ENCODE peak calls at places on chromosome 6, in eight cellular contexts. F is breast epithelium; V is left ventricle myocardium inferior; E is aorta; C is ovary; Z is GM23338; B is H1; K is naive thymus-derived CD4-positive, alpha-beta T cell. X is an unnamed sample.

GRCh38 chr6:83417880-83418663 is 12.8 kb downstream of the ME1 start:
- DNase-seq in C (no peak), V (no peak), F (no peak), B (no peak), Z (peak; percentile 69), K (no peak), E (no peak), X (no peak)

GRCh38 chr6:133208183-133208755 is 32.9 kb upstream of the EYA4 start:
- DNase-seq in F (no peak), B (no peak), E (no peak), C (no peak), V (no peak), K (no peak), Z (no peak), X (no peak)

GRCh38 chr6:11729083-11729482 is 49.5 kb downstream of the ADTRP start:
- DNase-seq in K (peak; percentile 69), B (no peak), C (no peak), V (no peak), F (no peak), Z (no peak), E (no peak), X (no peak)

GRCh38 chr6:45344900-45345299 is 16.8 kb downstream of the RUNX2 start:
- DNase-seq in K (no peak), E (no peak), Z (no peak), B (no peak), V (no peak), C (no peak), F (no peak), X (no peak)

GRCh38 chr6:52167272-52167671 is 18.9 kb upstream of the IL17A start:
- DNase-seq in E (no peak), C (no peak), V (no peak), F (no peak), Z (no peak), K (no peak), B (no peak), X (no peak)

GRCh38 chr6:43522547-43523263 is 5.8 kb downstream of the POLR1C start:
- DNase-seq in C (no peak), E (no peak), F (no peak), V (no peak), Z (no peak), K (no peak), B (no peak), X (no peak)

GRCh38 chr6:154721460-154721859 is 11.8 kb upstream of the SCAF8 start:
- DNase-seq in Z (no peak), F (no peak), C (no peak), B (no peak), K (no peak), V (no peak), E (no peak), X (no peak)

GRCh38 chr6:68777956-68778355 is 142.9 kb downstream of the ADGRB3 start:
- DNase-seq in Z (no peak), F (no peak), V (no peak), C (no peak), B (no peak), E (no peak), K (no peak), X (no peak)

GRCh38 chr6:71079707-71080106 is 122.8 kb upstream of the B3GAT2 start:
- DNase-seq in B (no peak), F (no peak), E (no peak), K (no peak), C (no peak), V (no peak), Z (no peak), X (no peak)

GRCh38 chr6:45420909-45421699 is 43.4 kb upstream of the SUPT3H start:
- DNase-seq in F (no peak), B (no peak), E (no peak), V (no peak), C (no peak), Z (peak; percentile 47), K (peak; percentile 20), X (no peak)

GRCh38 chr6:139534472-139535115 is 160.1 kb upstream of the CITED2 start:
- DNase-seq in C (no peak), V (no peak), F (no peak), K (no peak), Z (no peak), B (no peak), E (no peak), X (no peak)

GRCh38 chr6:22954749-22955385 is 385.5 kb downstream of the HDGFL1 start:
- DNase-seq in V (no peak), Z (no peak), F (no peak), K (peak; percentile 1), B (no peak), E (no peak), C (no peak), X (no peak)

GRCh38 chr6:37141291-37142046 is 28.5 kb upstream of the PIM1 start:
- DNase-seq in B (no peak), E (no peak), F (no peak), Z (peak; percentile 97), V (no peak), K (no peak), C (peak; percentile 54), X (no peak)

GRCh38 chr6:120111001-120111400 is 761.4 kb upstream of the MAN1A1 start:
- DNase-seq in V (no peak), K (no peak), B (no peak), F (no peak), E (no peak), Z (no peak), C (no peak), X (no peak)

GRCh38 chr6:73180718-73181619 is 44.3 kb downstream of the KHDC1L start:
- DNase-seq in B (no peak), C (no peak), K (peak; percentile 62), E (no peak), V (no peak), Z (peak; percentile 61), F (no peak), X (no peak)

GRCh38 chr6:73182021-73182607 is 43.2 kb downstream of the KHDC1L start:
- DNase-seq in C (no peak), E (no peak), V (no peak), Z (no peak), B (no peak), F (no peak), K (no peak), X (no peak)

GRCh38 chr6:73176057-73176456 is 49.2 kb downstream of the KHDC1L start:
- DNase-seq in C (no peak), F (no peak), V (no peak), E (no peak), B (no peak), K (no peak), Z (no peak), X (no peak)

GRCh38 chr6:73180076-73180717 is 45.1 kb downstream of the KHDC1L start:
- DNase-seq in B (no peak), K (no peak), Z (no peak), C (no peak), F (no peak), V (no peak), E (no peak), X (no peak)

DNA sequence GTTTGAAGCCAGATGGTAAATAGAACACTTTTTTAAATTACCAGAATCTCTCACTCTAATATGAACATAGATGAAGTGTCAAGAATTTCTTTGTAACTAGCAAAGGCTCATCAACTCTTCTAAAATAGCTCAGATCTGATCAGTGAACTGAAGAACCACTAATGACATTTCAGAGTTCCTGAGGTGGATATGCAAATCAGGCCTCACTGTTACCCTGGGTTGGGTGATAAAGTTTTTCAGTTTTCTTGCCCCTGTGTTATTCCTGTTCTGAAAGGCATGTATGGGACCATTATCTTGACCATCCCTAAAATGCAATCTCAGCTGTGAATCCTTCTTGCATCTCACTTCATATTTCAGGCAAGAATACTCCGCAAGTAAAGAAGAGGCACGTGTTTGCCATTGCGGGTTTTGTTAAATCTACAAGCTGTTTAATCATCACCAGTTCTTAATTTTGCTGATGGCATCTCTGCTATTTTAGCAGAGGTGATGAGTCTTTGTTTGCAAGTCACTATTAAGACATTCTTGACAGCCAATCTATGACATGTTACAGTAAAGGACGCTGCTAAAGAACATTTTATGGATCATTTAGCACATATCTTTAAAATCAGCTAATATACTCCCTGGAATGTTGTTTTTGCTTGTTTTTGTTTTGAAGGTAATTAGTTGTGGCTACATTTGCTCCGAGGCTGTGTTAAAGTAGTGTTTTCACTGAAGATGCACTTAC is 47.9 kb downstream of the KHDC1L start:
- DNase-seq in B (no peak), F (no peak), V (no peak), K (no peak), C (no peak), E (no peak), Z (no peak), X (no peak)
- H3K4me1 ChIP-seq in B (no peaks in the 10 kb centered on the region), F (no peaks in the 10 kb centered on the region), V (peaks cover 6% of the 10 kb centered on the region), K (no peaks in the 10 kb centered on the region), C (no peaks in the 10 kb centered on the region), E (no peaks in the 10 kb centered on the region), Z (no peaks in the 10 kb centered on the region), X (no peaks in the 10 kb centered on the region)

GRCh38 chr6:158290659-158291058 is 21.6 kb upstream of the TULP4 start:
- DNase-seq in Z (no peak), K (peak; percentile 54), E (no peak), F (no peak), B (no peak), V (no peak), C (no peak), X (no peak)
- H3K4me1 ChIP-seq in Z (no peaks in the 10 kb centered on the region), K (peaks cover 10% of the 10 kb centered on the region), E (no peaks in the 10 kb centered on the region), F (no peaks in the 10 kb centered on the region), B (peaks cover under 1% of the 10 kb centered on the region), V (peaks cover 15% of the 10 kb centered on the region), C (peaks cover 4% of the 10 kb centered on the region), X (no peaks in the 10 kb centered on the region)

DNA sequence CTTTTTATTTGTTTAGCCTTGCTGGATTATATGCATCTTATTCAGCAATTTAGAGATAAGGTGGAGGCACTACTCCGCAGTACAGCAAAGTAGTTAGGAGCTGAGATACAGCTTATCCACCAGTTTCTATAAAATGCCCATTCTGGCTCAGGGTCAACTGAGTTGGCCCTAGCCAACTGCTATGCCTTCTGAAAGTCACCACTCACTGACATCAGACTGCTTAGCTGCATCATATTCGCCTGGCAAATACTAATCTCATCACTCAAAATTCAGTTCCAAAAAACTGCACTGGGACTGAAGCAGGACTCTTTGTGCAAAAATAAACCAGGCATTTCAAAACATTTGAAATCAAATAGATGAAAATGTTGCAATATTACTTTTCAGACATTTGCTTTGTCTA is 230.1 kb downstream of the ALDH8A1 start:
- DNase-seq in Z (no peak), C (no peak), K (no peak), B (no peak), E (no peak), F (no peak), V (no peak), X (no peak)
- H3K4me1 ChIP-seq in Z (no peaks in the 10 kb centered on the region), C (peaks cover 17% of the 10 kb centered on the region), K (no peaks in the 10 kb centered on the region), B (no peaks in the 10 kb centered on the region), E (peaks cover 1% of the 10 kb centered on the region), F (peaks cover 6% of the 10 kb centered on the region), V (peaks cover 57% of the 10 kb centered on the region), X (peaks cover 34% of the 10 kb centered on the region)

GRCh38 chr6:134721095-134721400 is 228.9 kb downstream of the ALDH8A1 start:
- DNase-seq in K (no peak), F (no peak), C (no peak), Z (no peak), V (no peak), E (no peak), B (no peak), X (no peak)

GRCh38 chr6:134724653-134725340 is 225.1 kb downstream of the ALDH8A1 start:
- DNase-seq in B (no peak), K (peak; percentile 5), F (no peak), Z (no peak), C (no peak), V (no peak), E (peak; percentile 55), X (no peak)

GRCh38 chr6:134722996-134723871 is 226.7 kb downstream of the ALDH8A1 start:
- DNase-seq in F (no peak), Z (no peak), B (no peak), E (no peak), C (no peak), V (no peak), K (no peak), X (no peak)

GRCh38 chr6:134720353-134721094 is 229.4 kb downstream of the ALDH8A1 start:
- DNase-seq in V (no peak), C (no peak), B (no peak), E (no peak), Z (no peak), K (no peak), F (no peak), X (no peak)

GRCh38 chr6:134722429-134722828 is 227.5 kb downstream of the ALDH8A1 start:
- DNase-seq in E (no peak), Z (no peak), B (no peak), K (no peak), C (no peak), V (no peak), F (no peak), X (no peak)
- H3K4me1 ChIP-seq in E (peaks cover 1% of the 10 kb centered on the region), Z (no peaks in the 10 kb centered on the region), B (no peaks in the 10 kb centered on the region), K (no peaks in the 10 kb centered on the region), C (peaks cover 19% of the 10 kb centered on the region), V (peaks cover 65% of the 10 kb centered on the region), F (peaks cover 6% of the 10 kb centered on the region), X (peaks cover 65% of the 10 kb centered on the region)